ENCODE peak calls at places on chromosomes 13 and 19, in four cellular contexts. W, Y, T and P are unnamed samples.

GRCh38 chr19:34962945-34963530 is 991 bp downstream of the ZNF792 start:
- DNase-seq in W (no peak), Y (no peak), T (no peak), P (no peak)

GRCh38 chr19:13864513-13865242 is 12.3 kb upstream of the NANOS3 start:
- DNase-seq in W (no peak), Y (no peak), T (no peak), P (no peak)

GRCh38 chr13:18943721-18944391 is 237.8 kb downstream of the TUBA3C start:
- DNase-seq in W (no peak), Y (no peak), T (no peak), P (no peak)

GRCh38 chr19:34269968-34270621 is 15.7 kb downstream of the GARRE1 start:
- DNase-seq in W (peak), Y (peak), T (peak), P (peak)

GRCh38 chr19:38634757-38635482 is 12.5 kb upstream of the ACTN4 start:
- DNase-seq in W (peak), Y (peak), T (peak), P (peak)

GRCh38 chr19:5826531-5827341 is 12.8 kb downstream of the FUT6 start:
- DNase-seq in W (no peak), Y (peak), T (peak), P (peak)

GRCh38 chr13:50691176-50691681 is 152.3 kb downstream of the DLEU7 start:
- DNase-seq in W (no peak), Y (no peak), T (no peak), P (no peak)

GRCh38 chr19:46999377-46999776 is 20.3 kb upstream of the NPAS1 start:
- DNase-seq in W (no peak), Y (no peak), T (no peak), P (no peak)

GRCh38 chr13:29993716-29994488 is 143.5 kb upstream of the UBL3 start:
- DNase-seq in W (no peak), Y (no peak), T (no peak), P (no peak)

GRCh38 chr13:75635621-75636338 is at the start of gene LMO7:
- DNase-seq in W (no peak), Y (peak), T (peak), P (peak)